ENCODE peak calls at places on chromosome 19, in nine cellular contexts. One of them, this sample, is unnamed.

GRCh38 chr19:46745521-46746280 is at the start of gene FKRP:
- DNase-seq in AG09319: no peak
- DNase-seq in ovary: peak; percentile 45
- DNase-seq in cardiac muscle cell: no peak
- DNase-seq in psoas muscle: no peak
- DNase-seq in WTC11: peak; percentile 47
- DNase-seq in endothelial cell: peak; percentile 38
- DNase-seq in CD4-positive, alpha-beta T cell: no peak
- DNase-seq in upper lobe of right lung: no peak
- DNase-seq in this sample: no peak

GRCh38 chr19:39196320-39196719 is 444 bp upstream of the NCCRP1 start:
- DNase-seq in endothelial cell: no peak
- DNase-seq in cardiac muscle cell: no peak
- DNase-seq in psoas muscle: no peak
- DNase-seq in ovary: no peak
- DNase-seq in WTC11: no peak
- DNase-seq in CD4-positive, alpha-beta T cell: no peak
- DNase-seq in AG09319: no peak
- DNase-seq in upper lobe of right lung: no peak
- DNase-seq in this sample: no peak

GRCh38 chr19:3403489-3404323 is 37.3 kb downstream of the NFIC start:
- DNase-seq in AG09319: peak; percentile 97
- DNase-seq in WTC11: no peak
- DNase-seq in CD4-positive, alpha-beta T cell: no peak
- DNase-seq in upper lobe of right lung: peak; percentile 93
- DNase-seq in endothelial cell: no peak
- DNase-seq in ovary: peak; percentile 97
- DNase-seq in cardiac muscle cell: peak; percentile 98
- DNase-seq in psoas muscle: peak; percentile 93
- DNase-seq in this sample: no peak

GRCh38 chr19:37997911-37998344 is 90.9 kb downstream of the SIPA1L3 start:
- DNase-seq in AG09319: peak; percentile 66
- DNase-seq in ovary: no peak
- DNase-seq in psoas muscle: peak; percentile 25
- DNase-seq in upper lobe of right lung: no peak
- DNase-seq in endothelial cell: no peak
- DNase-seq in CD4-positive, alpha-beta T cell: no peak
- DNase-seq in cardiac muscle cell: peak; percentile 90
- DNase-seq in WTC11: no peak
- DNase-seq in this sample: no peak

GRCh38 chr19:54137913-54138776 is 583 bp downstream of the CNOT3 start:
- DNase-seq in ovary: no peak
- DNase-seq in CD4-positive, alpha-beta T cell: peak; percentile 44
- DNase-seq in endothelial cell: peak; percentile 40
- DNase-seq in WTC11: no peak
- DNase-seq in psoas muscle: no peak
- DNase-seq in AG09319: no peak
- DNase-seq in cardiac muscle cell: no peak
- DNase-seq in upper lobe of right lung: peak; percentile 74
- DNase-seq in this sample: no peak

GRCh38 chr19:4521888-4522242 is 3.6 kb upstream of the PLIN4 start:
- DNase-seq in CD4-positive, alpha-beta T cell: no peak
- DNase-seq in psoas muscle: no peak
- DNase-seq in upper lobe of right lung: no peak
- DNase-seq in AG09319: no peak
- DNase-seq in endothelial cell: no peak
- DNase-seq in ovary: no peak
- DNase-seq in WTC11: no peak
- DNase-seq in cardiac muscle cell: no peak
- DNase-seq in this sample: no peak

GRCh38 chr19:4007836-4008539 is 452 bp downstream of the PIAS4 start:
- DNase-seq in upper lobe of right lung: peak; percentile 69
- DNase-seq in AG09319: no peak
- DNase-seq in psoas muscle: no peak
- DNase-seq in CD4-positive, alpha-beta T cell: no peak
- DNase-seq in cardiac muscle cell: peak; percentile 19
- DNase-seq in WTC11: peak; percentile 40
- DNase-seq in endothelial cell: no peak
- DNase-seq in ovary: peak; percentile 48
- DNase-seq in this sample: no peak

GRCh38 chr19:46660601-46661019 is 372 bp downstream of the DACT3 start:
- DNase-seq in AG09319: no peak
- DNase-seq in CD4-positive, alpha-beta T cell: no peak
- DNase-seq in psoas muscle: peak; percentile 41
- DNase-seq in upper lobe of right lung: no peak
- DNase-seq in WTC11: peak; percentile 47
- DNase-seq in cardiac muscle cell: no peak
- DNase-seq in endothelial cell: no peak
- DNase-seq in ovary: peak; percentile 58
- DNase-seq in this sample: no peak

DNA sequence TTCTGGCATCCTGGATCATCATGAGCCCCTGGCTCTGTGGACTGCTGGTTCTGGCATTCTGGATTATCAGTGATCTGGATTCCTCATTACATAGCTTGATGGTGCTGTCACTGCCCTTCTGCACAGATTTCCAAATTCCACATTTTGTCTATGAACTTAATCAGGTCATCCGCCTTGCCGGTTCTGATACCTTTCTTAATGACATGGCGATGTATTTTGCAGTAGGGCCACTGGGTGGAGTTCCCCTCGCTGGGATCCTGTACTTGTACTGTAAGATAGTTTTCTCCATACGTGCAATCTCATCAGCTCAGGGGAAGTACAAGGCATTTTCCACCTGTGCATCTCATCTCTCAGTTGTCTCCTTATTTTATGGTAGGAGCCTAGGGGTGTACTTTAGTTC is 24.4 kb upstream of the OR7C2 start:
- DNase-seq in ovary: no peak
- DNase-seq in CD4-positive, alpha-beta T cell: no peak
- DNase-seq in psoas muscle: no peak
- DNase-seq in AG09319: no peak
- DNase-seq in cardiac muscle cell: no peak
- DNase-seq in WTC11: no peak
- DNase-seq in endothelial cell: no peak
- DNase-seq in upper lobe of right lung: no peak
- DNase-seq in this sample: no peak
- TF ChIP-seq CTCF in ovary: no peak
- TF ChIP-seq CTCF in CD4-positive, alpha-beta T cell: no peak
- TF ChIP-seq CTCF in psoas muscle: no peak
- TF ChIP-seq CTCF in AG09319: no peak
- TF ChIP-seq CTCF in cardiac muscle cell: no peak
- TF ChIP-seq CTCF in WTC11: no peak
- TF ChIP-seq CTCF in endothelial cell: no peak
- TF ChIP-seq CTCF in upper lobe of right lung: no peak
- TF ChIP-seq CTCF in this sample: no peak

GRCh38 chr19:42175335-42175734 is 42.1 kb downstream of the DEDD2 start:
- DNase-seq in cardiac muscle cell: no peak
- DNase-seq in psoas muscle: no peak
- DNase-seq in AG09319: no peak
- DNase-seq in endothelial cell: no peak
- DNase-seq in CD4-positive, alpha-beta T cell: no peak
- DNase-seq in WTC11: no peak
- DNase-seq in ovary: no peak
- DNase-seq in upper lobe of right lung: no peak
- DNase-seq in this sample: no peak

GRCh38 chr19:42175952-42176648 is 41.4 kb downstream of the DEDD2 start:
- DNase-seq in ovary: no peak
- DNase-seq in cardiac muscle cell: peak; percentile 35
- DNase-seq in CD4-positive, alpha-beta T cell: no peak
- DNase-seq in AG09319: no peak
- DNase-seq in WTC11: peak; percentile 42
- DNase-seq in psoas muscle: no peak
- DNase-seq in upper lobe of right lung: no peak
- DNase-seq in endothelial cell: no peak
- DNase-seq in this sample: no peak

GRCh38 chr19:42176649-42176989 is 40.9 kb downstream of the DEDD2 start:
- DNase-seq in upper lobe of right lung: no peak
- DNase-seq in endothelial cell: peak; percentile 30
- DNase-seq in cardiac muscle cell: no peak
- DNase-seq in WTC11: no peak
- DNase-seq in AG09319: no peak
- DNase-seq in psoas muscle: no peak
- DNase-seq in CD4-positive, alpha-beta T cell: no peak
- DNase-seq in ovary: no peak
- DNase-seq in this sample: no peak

GRCh38 chr19:42177686-42178019 is 39.8 kb downstream of the DEDD2 start:
- DNase-seq in WTC11: no peak
- DNase-seq in upper lobe of right lung: no peak
- DNase-seq in cardiac muscle cell: no peak
- DNase-seq in AG09319: no peak
- DNase-seq in ovary: no peak
- DNase-seq in CD4-positive, alpha-beta T cell: no peak
- DNase-seq in psoas muscle: no peak
- DNase-seq in endothelial cell: no peak
- DNase-seq in this sample: no peak

DNA sequence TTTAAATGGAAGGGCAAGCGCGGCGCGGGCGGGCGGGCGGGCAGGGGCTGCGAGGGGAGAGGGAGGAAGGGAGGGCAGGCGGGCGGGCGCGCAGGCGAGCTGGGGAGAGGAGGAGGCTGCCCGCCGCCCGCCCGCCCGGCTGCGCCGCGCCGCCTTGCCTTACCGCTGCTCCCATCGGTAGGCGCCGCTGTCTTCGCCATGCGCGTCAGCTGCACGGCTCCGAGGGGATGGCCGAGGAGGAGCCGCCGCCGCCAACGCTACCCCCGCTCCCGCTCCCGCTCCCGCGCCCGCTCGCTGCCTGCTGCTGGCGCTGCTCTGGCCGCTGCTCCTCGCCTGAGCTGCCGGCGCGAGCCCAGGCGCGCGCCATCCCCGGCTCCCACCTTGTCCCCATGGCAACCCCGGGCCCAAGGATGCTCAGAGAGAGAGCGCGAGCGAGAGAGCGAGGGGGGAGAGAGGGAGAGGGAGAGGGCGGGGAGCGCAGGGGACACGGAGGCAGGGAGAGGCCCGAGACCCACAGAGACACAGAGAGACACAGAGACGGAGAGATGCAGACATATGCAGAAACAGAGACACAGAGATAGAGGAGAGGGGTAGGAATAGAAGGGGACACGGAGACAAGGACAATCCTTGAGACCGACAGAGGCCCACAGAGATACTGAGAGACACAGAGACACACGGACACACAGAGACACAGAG is 40.3 kb downstream of the DEDD2 start:
- DNase-seq in endothelial cell: peak; percentile 79
- DNase-seq in CD4-positive, alpha-beta T cell: peak; percentile 63
- DNase-seq in psoas muscle: peak; percentile 71
- DNase-seq in WTC11: peak; percentile 85
- DNase-seq in cardiac muscle cell: peak; percentile 80
- DNase-seq in ovary: peak; percentile 61
- DNase-seq in AG09319: peak; percentile 25
- DNase-seq in upper lobe of right lung: peak; percentile 88
- DNase-seq in this sample: no peak
- TF ChIP-seq CTCF in endothelial cell: no peak
- TF ChIP-seq CTCF in CD4-positive, alpha-beta T cell: peak; percentile 35
- TF ChIP-seq CTCF in psoas muscle: peak; percentile 42
- TF ChIP-seq CTCF in WTC11: no peak
- TF ChIP-seq CTCF in cardiac muscle cell: peak; percentile 31
- TF ChIP-seq CTCF in ovary: no peak
- TF ChIP-seq CTCF in AG09319: peak; percentile 31
- TF ChIP-seq CTCF in upper lobe of right lung: peak; percentile 49
- TF ChIP-seq CTCF in this sample: peak; percentile 77

DNA sequence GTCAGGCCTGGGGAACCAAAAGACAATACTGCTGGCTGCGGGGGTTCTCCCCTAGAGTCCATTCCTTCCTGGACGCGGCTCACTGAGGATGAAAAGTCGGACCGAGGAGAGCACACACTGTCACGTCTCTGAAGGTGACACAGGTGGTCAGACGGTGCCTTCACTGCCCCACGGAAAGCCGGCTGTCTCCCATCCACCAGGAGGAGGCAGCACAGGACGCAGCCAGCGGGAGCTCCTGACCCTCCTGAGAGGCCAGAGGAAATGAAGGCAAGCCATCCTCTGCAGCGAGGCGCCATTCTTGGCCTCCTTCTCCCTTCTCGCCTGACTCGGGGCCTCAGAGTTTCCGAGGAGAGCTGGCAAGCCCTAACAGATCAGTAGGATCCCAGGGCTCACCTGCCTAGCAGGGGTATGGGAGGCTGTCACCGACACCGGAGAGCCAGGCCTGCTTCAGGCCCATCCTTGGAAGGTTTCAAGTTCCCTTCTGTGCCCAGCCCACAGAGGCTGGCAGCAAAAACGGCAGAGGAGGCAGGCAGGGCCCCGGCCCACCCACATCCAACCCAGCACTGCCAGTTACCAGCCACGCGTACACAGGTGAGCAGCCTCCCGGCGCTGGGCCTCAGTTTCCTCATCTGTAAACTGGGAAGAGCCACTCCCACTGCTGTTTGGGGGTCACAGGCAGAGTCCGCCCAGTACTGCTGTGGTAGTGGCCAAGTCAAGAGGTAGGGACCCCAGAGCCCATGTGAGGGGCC is 4.5 kb downstream of the REXO1 start:
- DNase-seq in WTC11: no peak
- DNase-seq in upper lobe of right lung: no peak
- DNase-seq in cardiac muscle cell: no peak
- DNase-seq in psoas muscle: no peak
- DNase-seq in ovary: no peak
- DNase-seq in endothelial cell: no peak
- DNase-seq in CD4-positive, alpha-beta T cell: no peak
- DNase-seq in AG09319: no peak
- DNase-seq in this sample: no peak
- TF ChIP-seq CTCF in WTC11: no peak
- TF ChIP-seq CTCF in upper lobe of right lung: peak; percentile 16
- TF ChIP-seq CTCF in cardiac muscle cell: no peak
- TF ChIP-seq CTCF in psoas muscle: no peak
- TF ChIP-seq CTCF in ovary: no peak
- TF ChIP-seq CTCF in endothelial cell: no peak
- TF ChIP-seq CTCF in CD4-positive, alpha-beta T cell: no peak
- TF ChIP-seq CTCF in AG09319: no peak
- TF ChIP-seq CTCF in this sample: peak; percentile 37

GRCh38 chr19:41355035-41355434 is 1.3 kb upstream of the TGFB1 start:
- DNase-seq in ovary: no peak
- DNase-seq in cardiac muscle cell: no peak
- DNase-seq in psoas muscle: no peak
- DNase-seq in AG09319: no peak
- DNase-seq in endothelial cell: no peak
- DNase-seq in WTC11: no peak
- DNase-seq in CD4-positive, alpha-beta T cell: no peak
- DNase-seq in upper lobe of right lung: no peak
- DNase-seq in this sample: no peak

GRCh38 chr19:41352609-41353465 is 885 bp downstream of the TGFB1 start:
- DNase-seq in CD4-positive, alpha-beta T cell: peak; percentile 62
- DNase-seq in AG09319: no peak
- DNase-seq in cardiac muscle cell: peak; percentile 54
- DNase-seq in WTC11: peak; percentile 75
- DNase-seq in psoas muscle: peak; percentile 55
- DNase-seq in upper lobe of right lung: peak; percentile 88
- DNase-seq in ovary: peak; percentile 70
- DNase-seq in endothelial cell: peak; percentile 75
- DNase-seq in this sample: no peak

GRCh38 chr19:41353466-41354342 is at the start of gene TGFB1:
- DNase-seq in psoas muscle: peak; percentile 90
- DNase-seq in AG09319: peak; percentile 84
- DNase-seq in ovary: peak; percentile 87
- DNase-seq in WTC11: peak; percentile 78
- DNase-seq in cardiac muscle cell: peak; percentile 95
- DNase-seq in endothelial cell: peak; percentile 85
- DNase-seq in CD4-positive, alpha-beta T cell: peak; percentile 93
- DNase-seq in upper lobe of right lung: peak; percentile 94
- DNase-seq in this sample: no peak

GRCh38 chr19:41355802-41356201 is 2.1 kb upstream of the TGFB1 start:
- DNase-seq in psoas muscle: no peak
- DNase-seq in ovary: no peak
- DNase-seq in upper lobe of right lung: no peak
- DNase-seq in WTC11: no peak
- DNase-seq in endothelial cell: no peak
- DNase-seq in CD4-positive, alpha-beta T cell: no peak
- DNase-seq in cardiac muscle cell: no peak
- DNase-seq in AG09319: no peak
- DNase-seq in this sample: no peak

DNA sequence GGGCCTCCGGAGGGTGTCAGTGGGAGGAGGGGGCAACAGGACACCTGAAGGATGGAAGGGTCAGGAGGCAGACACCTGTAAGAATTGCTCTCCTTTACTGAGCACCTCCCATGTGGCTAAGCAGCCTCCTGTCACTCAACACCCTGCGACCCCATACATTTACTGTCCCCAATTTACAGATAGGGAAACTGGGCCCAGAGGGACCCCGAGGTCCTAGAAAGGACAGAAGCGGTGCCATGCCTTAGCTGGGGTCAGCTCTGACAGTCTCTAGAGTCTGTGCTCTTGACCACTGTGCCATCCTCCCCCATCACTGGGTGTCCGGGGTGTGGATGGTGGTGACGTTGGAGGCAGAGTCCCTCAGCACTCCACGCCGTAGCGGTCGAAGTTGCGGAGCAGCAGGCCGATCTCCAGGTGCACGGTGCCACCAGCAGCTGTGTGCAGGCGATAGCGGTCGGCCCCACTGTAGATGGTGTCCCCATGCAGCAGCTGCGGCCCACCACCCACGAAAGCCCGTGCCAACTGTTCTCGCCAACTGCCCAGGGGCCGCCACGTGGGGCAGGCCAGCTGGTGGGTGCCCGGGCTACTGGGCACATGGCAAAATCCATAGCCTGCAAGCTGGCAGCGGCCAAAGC is 737 bp upstream of the TGFB1 start:
- DNase-seq in AG09319: no peak
- DNase-seq in endothelial cell: no peak
- DNase-seq in CD4-positive, alpha-beta T cell: no peak
- DNase-seq in cardiac muscle cell: no peak
- DNase-seq in WTC11: no peak
- DNase-seq in ovary: peak; percentile 42
- DNase-seq in upper lobe of right lung: no peak
- DNase-seq in psoas muscle: no peak
- DNase-seq in this sample: no peak
- TF ChIP-seq CTCF in AG09319: no peak
- TF ChIP-seq CTCF in endothelial cell: peak; percentile 21
- TF ChIP-seq CTCF in CD4-positive, alpha-beta T cell: peak; percentile 40
- TF ChIP-seq CTCF in cardiac muscle cell: no peak
- TF ChIP-seq CTCF in WTC11: no peak
- TF ChIP-seq CTCF in ovary: no peak
- TF ChIP-seq CTCF in upper lobe of right lung: no peak
- TF ChIP-seq CTCF in psoas muscle: no peak
- TF ChIP-seq CTCF in this sample: peak; percentile 68

This sample was measured in chondrocyte.